ENCODE peak calls at places on chromosomes 7 and 10, in five cellular contexts. One of them, this sample, is unnamed.

GRCh38 chr7:107029061-107029763 is 15.3 kb upstream of the PRKAR2B start:
- DNase-seq in lung: no peak
- DNase-seq in cardiac muscle cell: no peak
- DNase-seq in psoas muscle: no peak
- DNase-seq in fibroblast of lung: no peak
- DNase-seq in this sample: no peak

GRCh38 chr10:77907900-77908717 is 18.4 kb downstream of the DLG5 start:
- DNase-seq in fibroblast of lung: no peak
- DNase-seq in psoas muscle: no peak
- DNase-seq in cardiac muscle cell: peak; percentile 39
- DNase-seq in lung: no peak
- DNase-seq in this sample: peak; percentile 70

GRCh38 chr10:115167716-115168115 is 74.6 kb downstream of the ATRNL1 start:
- DNase-seq in cardiac muscle cell: no peak
- DNase-seq in lung: no peak
- DNase-seq in fibroblast of lung: peak; percentile 11
- DNase-seq in psoas muscle: no peak
- DNase-seq in this sample: no peak

GRCh38 chr10:51206471-51206870 is 132.2 kb downstream of the PRKG1 start:
- DNase-seq in lung: no peak
- DNase-seq in cardiac muscle cell: no peak
- DNase-seq in fibroblast of lung: no peak
- DNase-seq in psoas muscle: no peak
- DNase-seq in this sample: no peak

GRCh38 chr10:6607187-6607586 is 27.1 kb upstream of the PRKCQ start:
- DNase-seq in fibroblast of lung: no peak
- DNase-seq in lung: no peak
- DNase-seq in psoas muscle: no peak
- DNase-seq in cardiac muscle cell: no peak
- DNase-seq in this sample: no peak

GRCh38 chr10:49169776-49170175 is 18.4 kb downstream of the TMEM273 start:
- DNase-seq in lung: no peak
- DNase-seq in fibroblast of lung: no peak
- DNase-seq in psoas muscle: no peak
- DNase-seq in cardiac muscle cell: no peak
- DNase-seq in this sample: no peak

GRCh38 chr7:50353201-50353600 is 48.7 kb downstream of the IKZF1 start:
- DNase-seq in lung: no peak
- DNase-seq in cardiac muscle cell: no peak
- DNase-seq in psoas muscle: no peak
- DNase-seq in fibroblast of lung: no peak
- DNase-seq in this sample: no peak

GRCh38 chr7:97006146-97006950 is 995 bp downstream of the DLX6 start:
- DNase-seq in lung: no peak
- DNase-seq in cardiac muscle cell: peak; percentile 75
- DNase-seq in psoas muscle: no peak
- DNase-seq in fibroblast of lung: peak; percentile 16
- DNase-seq in this sample: peak; percentile 82

GRCh38 chr10:97689637-97690036 is 2.6 kb upstream of the AVPI1 start:
- DNase-seq in cardiac muscle cell: no peak
- DNase-seq in lung: peak; percentile 41
- DNase-seq in fibroblast of lung: peak; percentile 96
- DNase-seq in psoas muscle: no peak
- DNase-seq in this sample: no peak

GRCh38 chr7:148286150-148286549 is 304.4 kb upstream of the C7orf33 start:
- DNase-seq in cardiac muscle cell: peak; percentile 52
- DNase-seq in fibroblast of lung: no peak
- DNase-seq in psoas muscle: no peak
- DNase-seq in lung: no peak
- DNase-seq in this sample: peak; percentile 43

GRCh38 chr7:41103331-41103730 is 599.6 kb downstream of the INHBA start:
- DNase-seq in fibroblast of lung: no peak
- DNase-seq in psoas muscle: no peak
- DNase-seq in cardiac muscle cell: no peak
- DNase-seq in lung: no peak
- DNase-seq in this sample: no peak

GRCh38 chr7:30162622-30163124 is 27.9 kb downstream of the MTURN start:
- DNase-seq in cardiac muscle cell: no peak
- DNase-seq in fibroblast of lung: peak; percentile 40
- DNase-seq in psoas muscle: no peak
- DNase-seq in lung: no peak
- DNase-seq in this sample: no peak

GRCh38 chr7:21962677-21963076 is 17.0 kb upstream of the CDCA7L start:
- DNase-seq in cardiac muscle cell: no peak
- DNase-seq in psoas muscle: no peak
- DNase-seq in lung: no peak
- DNase-seq in fibroblast of lung: no peak
- DNase-seq in this sample: no peak

GRCh38 chr10:43250925-43251663 is 15.8 kb downstream of the RASGEF1A start:
- DNase-seq in lung: no peak
- DNase-seq in fibroblast of lung: no peak
- DNase-seq in cardiac muscle cell: no peak
- DNase-seq in psoas muscle: peak; percentile 34
- DNase-seq in this sample: no peak

GRCh38 chr10:48258083-48258482 is 16.4 kb downstream of the FRMPD2 start:
- DNase-seq in psoas muscle: no peak
- DNase-seq in fibroblast of lung: no peak
- DNase-seq in cardiac muscle cell: peak; percentile 68
- DNase-seq in lung: no peak
- DNase-seq in this sample: no peak

GRCh38 chr10:31322647-31323046 is 3.6 kb downstream of the ZEB1 start:
- DNase-seq in fibroblast of lung: peak; percentile 37
- DNase-seq in lung: no peak
- DNase-seq in psoas muscle: no peak
- DNase-seq in cardiac muscle cell: no peak
- DNase-seq in this sample: no peak

GRCh38 chr10:111077715-111078504 is 1.1 kb downstream of the ADRA2A start:
- DNase-seq in psoas muscle: no peak
- DNase-seq in lung: no peak
- DNase-seq in cardiac muscle cell: no peak
- DNase-seq in fibroblast of lung: no peak
- DNase-seq in this sample: no peak

GRCh38 chr7:64946772-64947171 is 43.7 kb downstream of the ZNF273 start:
- DNase-seq in fibroblast of lung: peak; percentile 9
- DNase-seq in cardiac muscle cell: no peak
- DNase-seq in lung: no peak
- DNase-seq in psoas muscle: no peak
- DNase-seq in this sample: peak; percentile 77

GRCh38 chr10:114956466-114956865 is 18.5 kb downstream of the TRUB1 start:
- DNase-seq in cardiac muscle cell: no peak
- DNase-seq in psoas muscle: no peak
- DNase-seq in fibroblast of lung: peak; percentile 17
- DNase-seq in lung: no peak
- DNase-seq in this sample: no peak

GRCh38 chr7:40647719-40648118 is 512.9 kb downstream of the SUGCT start:
- DNase-seq in fibroblast of lung: no peak
- DNase-seq in cardiac muscle cell: no peak
- DNase-seq in psoas muscle: no peak
- DNase-seq in lung: no peak
- DNase-seq in this sample: no peak

GRCh38 chr10:29420744-29421143 is 131.9 kb downstream of the LYZL1 start:
- DNase-seq in psoas muscle: peak; percentile 61
- DNase-seq in fibroblast of lung: no peak
- DNase-seq in cardiac muscle cell: no peak
- DNase-seq in lung: no peak
- DNase-seq in this sample: no peak

GRCh38 chr10:71757450-71757918 is 15.8 kb downstream of the VSIR start:
- DNase-seq in fibroblast of lung: no peak
- DNase-seq in lung: no peak
- DNase-seq in cardiac muscle cell: no peak
- DNase-seq in psoas muscle: peak; percentile 85
- DNase-seq in this sample: no peak

GRCh38 chr7:73970801-73971229 is 57.2 kb upstream of the ELN start:
- DNase-seq in psoas muscle: peak; percentile 44
- DNase-seq in fibroblast of lung: no peak
- DNase-seq in cardiac muscle cell: no peak
- DNase-seq in lung: peak; percentile 22
- DNase-seq in this sample: no peak

GRCh38 chr10:21257919-21258318 is 267.6 kb downstream of the SKIDA1 start:
- DNase-seq in lung: no peak
- DNase-seq in cardiac muscle cell: no peak
- DNase-seq in fibroblast of lung: no peak
- DNase-seq in psoas muscle: no peak
- DNase-seq in this sample: no peak

GRCh38 chr10:3825244-3825643 is 40.2 kb upstream of the KLF6 start:
- DNase-seq in lung: no peak
- DNase-seq in cardiac muscle cell: no peak
- DNase-seq in fibroblast of lung: peak; percentile 69
- DNase-seq in psoas muscle: peak; percentile 84
- DNase-seq in this sample: peak; percentile 73

GRCh38 chr7:117401293-117402002 is 25.8 kb downstream of the ASZ1 start:
- DNase-seq in cardiac muscle cell: no peak
- DNase-seq in lung: no peak
- DNase-seq in psoas muscle: no peak
- DNase-seq in fibroblast of lung: peak; percentile 5
- DNase-seq in this sample: no peak

GRCh38 chr10:88038268-88038667 is 174.8 kb downstream of the PTEN start:
- DNase-seq in fibroblast of lung: peak; percentile 94
- DNase-seq in lung: no peak
- DNase-seq in psoas muscle: no peak
- DNase-seq in cardiac muscle cell: no peak
- DNase-seq in this sample: no peak

GRCh38 chr10:50605280-50606270 is 18.2 kb downstream of the SGMS1 start:
- DNase-seq in fibroblast of lung: peak; percentile 95
- DNase-seq in cardiac muscle cell: peak; percentile 59
- DNase-seq in psoas muscle: no peak
- DNase-seq in lung: peak; percentile 75
- DNase-seq in this sample: no peak

GRCh38 chr7:29289156-29290021 is 94.8 kb downstream of the CHN2 start:
- DNase-seq in cardiac muscle cell: no peak
- DNase-seq in psoas muscle: peak; percentile 67
- DNase-seq in fibroblast of lung: peak; percentile 71
- DNase-seq in lung: no peak
- DNase-seq in this sample: peak; percentile 96

GRCh38 chr10:62811159-62811875 is 4.8 kb downstream of the EGR2 start:
- DNase-seq in lung: no peak
- DNase-seq in fibroblast of lung: no peak
- DNase-seq in cardiac muscle cell: no peak
- DNase-seq in psoas muscle: no peak
- DNase-seq in this sample: no peak

GRCh38 chr7:47669178-47669878 is 87.4 kb upstream of the TNS3 start:
- DNase-seq in psoas muscle: peak; percentile 80
- DNase-seq in lung: peak; percentile 45
- DNase-seq in cardiac muscle cell: no peak
- DNase-seq in fibroblast of lung: peak; percentile 99
- DNase-seq in this sample: no peak

GRCh38 chr7:87147500-87147899 is 4.8 kb upstream of the DMTF1 start:
- DNase-seq in cardiac muscle cell: no peak
- DNase-seq in fibroblast of lung: no peak
- DNase-seq in psoas muscle: no peak
- DNase-seq in lung: no peak
- DNase-seq in this sample: no peak

GRCh38 chr10:47261556-47261955 is 38.4 kb upstream of the GDF10 start:
- DNase-seq in fibroblast of lung: no peak
- DNase-seq in lung: no peak
- DNase-seq in cardiac muscle cell: no peak
- DNase-seq in psoas muscle: no peak
- DNase-seq in this sample: no peak

GRCh38 chr10:5123886-5124285 is 29.7 kb downstream of the AKR1C3 start:
- DNase-seq in lung: no peak
- DNase-seq in psoas muscle: no peak
- DNase-seq in fibroblast of lung: no peak
- DNase-seq in cardiac muscle cell: no peak
- DNase-seq in this sample: no peak
- TF ChIP-seq CTCF in lung: no peak
- TF ChIP-seq CTCF in psoas muscle: no peak
- TF ChIP-seq CTCF in fibroblast of lung: no peak
- TF ChIP-seq CTCF in cardiac muscle cell: no peak
- TF ChIP-seq CTCF in this sample: no peak

DNA sequence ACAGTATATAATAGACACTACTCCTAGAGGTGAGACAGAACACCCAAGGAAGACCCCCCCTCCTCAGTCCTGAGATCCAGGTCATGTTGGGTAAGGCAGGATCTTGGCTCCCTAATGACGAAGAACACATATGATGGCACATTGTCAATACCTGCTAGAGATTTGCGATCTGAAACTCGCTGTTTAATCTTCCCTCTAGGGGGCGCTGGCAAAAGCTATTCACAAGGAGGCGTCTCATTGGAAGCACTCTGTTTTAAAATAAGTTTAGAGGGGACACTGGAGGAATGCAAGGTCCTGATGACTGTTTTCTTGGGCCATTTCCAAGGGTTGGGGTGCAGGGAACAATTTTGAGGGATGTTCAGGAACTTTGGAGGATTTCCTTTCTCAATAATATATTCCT is 1013.7 kb upstream of the MBL2 start:
- DNase-seq in fibroblast of lung: no peak
- DNase-seq in psoas muscle: no peak
- DNase-seq in cardiac muscle cell: peak; percentile 8
- DNase-seq in lung: no peak
- DNase-seq in this sample: peak; percentile 12
- H3K4me3 ChIP-seq in fibroblast of lung: no peak overlapping the region
- H3K4me3 ChIP-seq in psoas muscle: no peak overlapping the region
- H3K4me3 ChIP-seq in cardiac muscle cell: no peak overlapping the region
- H3K4me3 ChIP-seq in lung: no peak overlapping the region
- H3K4me3 ChIP-seq in this sample: no peak overlapping the region

GRCh38 chr7:7964250-7964649 is 4.3 kb upstream of the GLCCI1 start:
- DNase-seq in fibroblast of lung: no peak
- DNase-seq in cardiac muscle cell: no peak
- DNase-seq in psoas muscle: no peak
- DNase-seq in lung: no peak
- DNase-seq in this sample: no peak
- H3K36me3 ChIP-seq in fibroblast of lung: no peaks in the 10 kb centered on the region
- H3K36me3 ChIP-seq in cardiac muscle cell: no peaks in the 10 kb centered on the region
- H3K36me3 ChIP-seq in psoas muscle: no peaks in the 10 kb centered on the region
- H3K36me3 ChIP-seq in lung: no peaks in the 10 kb centered on the region
- H3K36me3 ChIP-seq in this sample: no peaks in the 10 kb centered on the region

GRCh38 chr10:5092375-5092774 is 1.8 kb upstream of the AKR1C3 start:
- DNase-seq in fibroblast of lung: no peak
- DNase-seq in lung: no peak
- DNase-seq in cardiac muscle cell: no peak
- DNase-seq in psoas muscle: no peak
- DNase-seq in this sample: no peak

GRCh38 chr10:5090551-5090950 is 3.7 kb upstream of the AKR1C3 start:
- DNase-seq in cardiac muscle cell: no peak
- DNase-seq in psoas muscle: no peak
- DNase-seq in lung: no peak
- DNase-seq in fibroblast of lung: peak; percentile 26
- DNase-seq in this sample: no peak

GRCh38 chr10:5091196-5091595 is 3.0 kb upstream of the AKR1C3 start:
- DNase-seq in fibroblast of lung: no peak
- DNase-seq in psoas muscle: no peak
- DNase-seq in lung: no peak
- DNase-seq in cardiac muscle cell: no peak
- DNase-seq in this sample: no peak

GRCh38 chr10:5088703-5089261 is 5.4 kb upstream of the AKR1C3 start:
- DNase-seq in cardiac muscle cell: no peak
- DNase-seq in fibroblast of lung: no peak
- DNase-seq in psoas muscle: no peak
- DNase-seq in lung: no peak
- DNase-seq in this sample: no peak

GRCh38 chr10:5089869-5090268 is 4.3 kb upstream of the AKR1C3 start:
- DNase-seq in fibroblast of lung: peak; percentile 40
- DNase-seq in lung: no peak
- DNase-seq in cardiac muscle cell: no peak
- DNase-seq in psoas muscle: no peak
- DNase-seq in this sample: no peak
- TF ChIP-seq CTCF in fibroblast of lung: peak; percentile 35
- TF ChIP-seq CTCF in lung: peak; percentile 3
- TF ChIP-seq CTCF in cardiac muscle cell: peak; percentile 51
- TF ChIP-seq CTCF in psoas muscle: no peak
- TF ChIP-seq CTCF in this sample: no peak